ENCODE peak calls at places on chromosomes 1 and 21, in four cellular contexts. E, V, M and O are unnamed samples.
A peak's percentile ranks its signal among the peaks of the same experiment; 100 is the strongest.

GRCh38 chr1:94970783-94971182 is 43.9 kb upstream of the CNN3 start:
- DNase-seq in E (peak; percentile 12), V (peak; percentile 54), M (no peak), O (no peak)

GRCh38 chr1:71365451-71365850 is 284.6 kb upstream of the ZRANB2 start:
- DNase-seq in E (no peak), V (no peak), M (peak; percentile 26), O (no peak)

GRCh38 chr1:30882678-30883388 is 25.7 kb downstream of the SDC3 start:
- DNase-seq in E (no peak), V (no peak), M (no peak), O (no peak)

GRCh38 chr1:206021796-206022365 is 1.8 kb downstream of the CTSE start:
- DNase-seq in E (peak; percentile 44), V (no peak), M (peak; percentile 63), O (no peak)

GRCh38 chr21:41871302-41872030 is 7.7 kb downstream of the PRDM15 start:
- DNase-seq in E (no peak), V (no peak), M (no peak), O (no peak)

GRCh38 chr1:66932291-66932690 is 7.5 kb downstream of the MIER1 start:
- DNase-seq in E (peak; percentile 40), V (no peak), M (no peak), O (no peak)

GRCh38 chr1:53278294-53278693 is 40.0 kb upstream of the MAGOH start:
- DNase-seq in E (peak; percentile 36), V (peak; percentile 68), M (peak; percentile 7), O (peak; percentile 49)

GRCh38 chr1:46317323-46317722 is 13.8 kb downstream of the UQCRH start:
- DNase-seq in E (no peak), V (no peak), M (no peak), O (no peak)

GRCh38 chr1:183580281-183580682 is 10.0 kb downstream of the NCF2 start:
- DNase-seq in E (peak; percentile 49), V (peak; percentile 60), M (no peak), O (no peak)

GRCh38 chr1:58815069-58815679 is 31.3 kb upstream of the JUN start:
- DNase-seq in E (peak; percentile 96), V (peak; percentile 52), M (peak; percentile 97), O (peak; percentile 74)

GRCh38 chr1:54118704-54119103 is 34.1 kb downstream of the CDCP2 start:
- DNase-seq in E (no peak), V (no peak), M (peak; percentile 90), O (no peak)

GRCh38 chr1:25675729-25676476 is 59.3 kb downstream of the MAN1C1 start:
- DNase-seq in E (no peak), V (no peak), M (no peak), O (peak; percentile 50)

GRCh38 chr1:30929135-30929889 is 20.8 kb upstream of the SDC3 start:
- DNase-seq in E (peak; percentile 55), V (peak; percentile 61), M (peak; percentile 36), O (no peak)

GRCh38 chr1:50750021-50750619 is 209.9 kb downstream of the FAF1 start:
- DNase-seq in E (peak; percentile 61), V (peak; percentile 31), M (peak; percentile 36), O (no peak)

GRCh38 chr1:94527447-94528031 is 14.0 kb downstream of the F3 start:
- DNase-seq in E (peak; percentile 20), V (peak; percentile 12), M (peak; percentile 62), O (no peak)

GRCh38 chr1:78333426-78334012 is 157.3 kb upstream of the PTGFR start:
- DNase-seq in E (peak; percentile 25), V (peak; percentile 40), M (peak; percentile 58), O (no peak)

GRCh38 chr1:84719477-84720274 is 29.4 kb upstream of the SSX2IP start:
- DNase-seq in E (no peak), V (no peak), M (peak; percentile 12), O (no peak)

GRCh38 chr1:154809436-154810413 is 60.4 kb downstream of the KCNN3 start:
- DNase-seq in E (peak; percentile 62), V (no peak), M (peak; percentile 12), O (no peak)

GRCh38 chr1:238628130-238628529 is 737.4 kb upstream of the ZP4 start:
- DNase-seq in E (no peak), V (no peak), M (no peak), O (no peak)

GRCh38 chr1:81408404-81408803 is 392.3 kb upstream of the ADGRL2 start:
- DNase-seq in E (no peak), V (no peak), M (no peak), O (no peak)

GRCh38 chr1:190479537-190479936 is 1.9 kb upstream of the BRINP3 start:
- DNase-seq in E (no peak), V (peak; percentile 44), M (no peak), O (no peak)

GRCh38 chr1:228742535-228742934 is 7.3 kb downstream of the RHOU start:
- DNase-seq in E (no peak), V (no peak), M (no peak), O (no peak)

GRCh38 chr1:16614361-16615252 is 1.2 kb upstream of the NBPF1 start:
- DNase-seq in E (no peak), V (peak; percentile 55), M (no peak), O (no peak)

GRCh38 chr1:192776998-192777397 is 31.8 kb upstream of the RGS2 start:
- DNase-seq in E (no peak), V (no peak), M (no peak), O (no peak)

GRCh38 chr1:57109247-57109646 is 143.4 kb upstream of the C8B start:
- DNase-seq in E (no peak), V (no peak), M (no peak), O (no peak)

GRCh38 chr1:202210370-202210769 is 16.8 kb downstream of the LGR6 start:
- DNase-seq in E (no peak), V (peak; percentile 67), M (peak; percentile 8), O (peak; percentile 55)

GRCh38 chr1:41683681-41684500 is 199.4 kb upstream of the EDN2 start:
- DNase-seq in E (peak; percentile 44), V (no peak), M (peak; percentile 41), O (peak; percentile 21)

GRCh38 chr1:105260018-105260417 is 1510.3 kb downstream of the AMY1C start:
- DNase-seq in E (no peak), V (no peak), M (no peak), O (no peak)

GRCh38 chr1:234750922-234751595 is 141.1 kb upstream of the IRF2BP2 start:
- DNase-seq in E (peak; percentile 33), V (peak; percentile 28), M (no peak), O (no peak)

GRCh38 chr1:59752556-59753412 is 62.0 kb upstream of the HOOK1 start:
- DNase-seq in E (no peak), V (no peak), M (no peak), O (no peak)

GRCh38 chr1:219990782-219991510 is 55.4 kb downstream of the EPRS1 start:
- DNase-seq in E (peak; percentile 58), V (peak; percentile 47), M (peak; percentile 51), O (no peak)

GRCh38 chr1:113109908-113110554 is 37.0 kb downstream of the LRIG2 start:
- DNase-seq in E (peak; percentile 49), V (no peak), M (peak; percentile 98), O (no peak)

GRCh38 chr1:2271841-2272655 is 43.9 kb downstream of the SKI start:
- DNase-seq in E (no peak), V (peak; percentile 90), M (no peak), O (no peak)

GRCh38 chr1:63523738-63524137 is 413 bp downstream of the EFCAB7 start:
- DNase-seq in E (no peak), V (peak; percentile 33), M (no peak), O (no peak)

GRCh38 chr1:108962681-108963051 is 618 bp downstream of the CLCC1 start:
- DNase-seq in E (no peak), V (no peak), M (peak; percentile 6), O (no peak)

GRCh38 chr1:226154593-226154992 is 31.9 kb downstream of the ACBD3 start:
- DNase-seq in E (no peak), V (no peak), M (peak; percentile 34), O (no peak)

GRCh38 chr1:192555399-192555798 is 20.2 kb upstream of the RGS1 start:
- DNase-seq in E (no peak), V (no peak), M (no peak), O (no peak)

GRCh38 chr1:25773441-25774125 is 26.4 kb upstream of the SELENON start:
- DNase-seq in E (no peak), V (no peak), M (peak; percentile 12), O (no peak)

GRCh38 chr21:16071082-16071481 is 341.3 kb downstream of the USP25 start:
- DNase-seq in E (no peak), V (no peak), M (no peak), O (no peak)
- H3K27ac ChIP-seq in E (no peak overlapping the region), V (no peak overlapping the region), M (peak overlapping the region; percentile 5), O (no peak overlapping the region)

GRCh38 chr1:19185976-19186375 is 24.1 kb downstream of the UBR4 start:
- DNase-seq in E (no peak), V (no peak), M (no peak), O (no peak)
- H3K36me3 ChIP-seq in E (peaks cover 33% of the 10 kb centered on the region), V (peaks cover 32% of the 10 kb centered on the region), M (peaks cover 64% of the 10 kb centered on the region), O (peaks cover 61% of the 10 kb centered on the region)

GRCh38 chr1:936865-937264 is 13.1 kb downstream of the SAMD11 start:
- DNase-seq in E (no peak), V (no peak), M (no peak), O (no peak)

GRCh38 chr1:937521-937920 is 13.8 kb downstream of the SAMD11 start:
- DNase-seq in E (no peak), V (no peak), M (no peak), O (no peak)

GRCh38 chr1:935751-936231 is 12.1 kb downstream of the SAMD11 start:
- DNase-seq in E (no peak), V (peak; percentile 84), M (no peak), O (no peak)

GRCh38 chr1:934991-935750 is 11.4 kb downstream of the SAMD11 start:
- DNase-seq in E (no peak), V (no peak), M (no peak), O (no peak)

DNA sequence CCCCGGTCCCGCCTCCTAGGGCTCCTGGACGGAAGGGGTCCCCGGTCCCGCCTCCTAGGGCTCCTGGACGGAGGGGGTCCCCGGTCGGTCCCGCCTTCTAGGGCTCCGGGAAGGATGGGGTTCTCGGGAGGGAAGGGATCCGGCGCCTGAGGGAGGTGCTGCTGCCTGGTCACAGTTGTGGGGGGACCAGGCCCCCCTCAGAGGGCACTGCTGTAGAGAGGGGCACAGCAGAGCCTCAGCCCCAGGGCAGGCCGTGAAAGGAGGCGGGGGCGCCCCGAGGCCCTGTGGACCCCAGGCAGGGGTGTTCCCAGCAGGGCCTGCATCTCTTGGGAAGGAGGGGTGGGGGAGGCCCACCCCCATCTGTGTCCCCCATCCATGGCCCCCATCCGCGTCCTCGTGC is 12.6 kb downstream of the SAMD11 start:
- DNase-seq in E (no peak), V (no peak), M (no peak), O (no peak)
- H3K4me1 ChIP-seq in E (peaks cover 9% of the 10 kb centered on the region), V (peaks cover 21% of the 10 kb centered on the region), M (peaks cover 25% of the 10 kb centered on the region), O (peaks cover 9% of the 10 kb centered on the region)

GRCh38 chr1:98653186-98653585 is 8.3 kb upstream of the SNX7 start:
- DNase-seq in E (no peak), V (no peak), M (peak; percentile 48), O (no peak)
- H3K27ac ChIP-seq in E (no peak overlapping the region), V (no peak overlapping the region), M (no peak overlapping the region), O (no peak overlapping the region)